ENCODE peak calls at places on chromosomes 3 and 15, in four cellular contexts. K is stimulated activated CD4-positive, alpha-beta T cell treated with anti-CD3 and anti-CD28 coated beads, Interleukin-12 subunit alpha, Interleukin-12 subunit beta, amount 100 ng/mL, for 24 hours; W is GM19239; F is progenitor cell of endocrine pancreas. M is an unnamed sample.

GRCh38 chr3:106759686-106760085 is 617.6 kb upstream of the CCDC54 start:
- DNase-seq in K (no peak), W (no peak), F (no peak), M (no peak)

GRCh38 chr3:36895488-36896409 is 49.1 kb downstream of the TRANK1 start:
- DNase-seq in K (no peak), W (no peak), F (no peak), M (no peak)

GRCh38 chr15:67415186-67415585 is 105.7 kb upstream of the C15orf61 start:
- DNase-seq in W (no peak), F (no peak), K (no peak), M (no peak)

GRCh38 chr3:17505856-17506255 is 236.6 kb downstream of the TBC1D5 start:
- DNase-seq in F (no peak), W (no peak), K (no peak), M (no peak)

GRCh38 chr15:67165653-67166260 is 88.7 kb downstream of the AAGAB start:
- DNase-seq in F (no peak), W (no peak), K (no peak), M (no peak)

GRCh38 chr15:68091743-68092142 is 37.6 kb downstream of the PIAS1 start:
- DNase-seq in W (no peak), K (no peak), F (no peak), M (no peak)

GRCh38 chr3:8767667-8768363 is 1.6 kb downstream of the OXTR start:
- DNase-seq in F (peak), K (peak), W (peak), M (peak)

GRCh38 chr3:122857019-122857418 is 62.1 kb downstream of the SLC49A4 start:
- DNase-seq in W (no peak), F (no peak), K (no peak), M (no peak)

GRCh38 chr3:40035177-40035576 is 225.8 kb downstream of the MYRIP start:
- DNase-seq in K (no peak), F (no peak), W (no peak), M (no peak)

GRCh38 chr3:120177907-120178306 is 83.7 kb upstream of the GSK3B start:
- DNase-seq in F (no peak), W (no peak), K (no peak), M (no peak)

GRCh38 chr3:186152889-186153292 is 44.0 kb upstream of the ETV5 start:
- DNase-seq in W (peak), K (no peak), F (no peak), M (no peak)

GRCh38 chr3:26638113-26638512 is 15.5 kb downstream of the LRRC3B start:
- DNase-seq in F (no peak), W (no peak), K (no peak), M (no peak)

GRCh38 chr3:150410311-150411105 is 2.4 kb downstream of the TSC22D2 start:
- DNase-seq in F (peak), K (peak), W (no peak), M (peak)

GRCh38 chr15:79402136-79402535 is 30.0 kb upstream of the MINAR1 start:
- DNase-seq in K (no peak), F (no peak), W (no peak), M (no peak)

GRCh38 chr3:158159714-158160113 is 49.8 kb downstream of the RSRC1 start:
- DNase-seq in W (no peak), K (no peak), F (no peak), M (no peak)

GRCh38 chr3:13647314-13648059 is 98.6 kb downstream of the FBLN2 start:
- DNase-seq in K (no peak), F (no peak), W (no peak), M (no peak)

GRCh38 chr3:161914703-161915102 is 418.1 kb downstream of the OTOL1 start:
- DNase-seq in K (no peak), W (no peak), F (peak), M (peak)

GRCh38 chr3:114331007-114331406 is 37.2 kb downstream of the TIGIT start:
- DNase-seq in W (no peak), F (no peak), K (no peak), M (no peak)

GRCh38 chr15:26066896-26067295 is 203.8 kb upstream of the ATP10A start:
- DNase-seq in F (no peak), K (no peak), W (no peak), M (no peak)

GRCh38 chr3:102183623-102184022 is 251.2 kb upstream of the ZPLD1 start:
- DNase-seq in W (no peak), K (no peak), F (no peak), M (no peak)

GRCh38 chr3:120364821-120365220 is 15.7 kb upstream of the LRRC58 start:
- DNase-seq in K (no peak), W (no peak), F (no peak), M (no peak)

GRCh38 chr15:73658645-73659044 is 25.5 kb upstream of the NPTN start:
- DNase-seq in W (no peak), F (no peak), K (no peak), M (no peak)